ENCODE peak calls at places on chromosomes 12 and 14, in nine cellular contexts. One of them, this sample, is unnamed.

GRCh38 chr12:2856901-2857495 is at the start of gene TEX52:
- DNase-seq in fibroblast of the aortic adventitia: no peak
- DNase-seq in mammary epithelial cell: no peak
- DNase-seq in heart left ventricle: no peak
- DNase-seq in astrocyte of the spinal cord: no peak
- DNase-seq in HL-60: no peak
- DNase-seq in brain microvascular endothelial cell: no peak
- DNase-seq in PC-3: no peak
- DNase-seq in LNCaP clone FGC: no peak
- DNase-seq in this sample: no peak

GRCh38 chr14:103724116-103724515 is 8.5 kb downstream of the ZFYVE21 start:
- DNase-seq in HL-60: no peak
- DNase-seq in fibroblast of the aortic adventitia: peak
- DNase-seq in heart left ventricle: peak
- DNase-seq in PC-3: no peak
- DNase-seq in LNCaP clone FGC: no peak
- DNase-seq in astrocyte of the spinal cord: peak
- DNase-seq in brain microvascular endothelial cell: peak
- DNase-seq in mammary epithelial cell: no peak
- DNase-seq in this sample: peak

GRCh38 chr12:19181666-19182426 is 52.3 kb downstream of the PLEKHA5 start:
- DNase-seq in HL-60: no peak
- DNase-seq in fibroblast of the aortic adventitia: peak
- DNase-seq in astrocyte of the spinal cord: peak
- DNase-seq in PC-3: peak
- DNase-seq in heart left ventricle: no peak
- DNase-seq in brain microvascular endothelial cell: no peak
- DNase-seq in LNCaP clone FGC: no peak
- DNase-seq in mammary epithelial cell: no peak
- DNase-seq in this sample: no peak

GRCh38 chr12:93102744-93103143 is 173.6 kb upstream of the EEA1 start:
- DNase-seq in PC-3: no peak
- DNase-seq in LNCaP clone FGC: no peak
- DNase-seq in mammary epithelial cell: no peak
- DNase-seq in heart left ventricle: no peak
- DNase-seq in HL-60: no peak
- DNase-seq in brain microvascular endothelial cell: no peak
- DNase-seq in fibroblast of the aortic adventitia: no peak
- DNase-seq in astrocyte of the spinal cord: no peak
- DNase-seq in this sample: no peak

GRCh38 chr14:104372390-104373054 is 207.0 kb upstream of the C14orf180 start:
- DNase-seq in LNCaP clone FGC: no peak
- DNase-seq in mammary epithelial cell: no peak
- DNase-seq in PC-3: no peak
- DNase-seq in fibroblast of the aortic adventitia: no peak
- DNase-seq in HL-60: no peak
- DNase-seq in brain microvascular endothelial cell: no peak
- DNase-seq in heart left ventricle: peak
- DNase-seq in astrocyte of the spinal cord: no peak
- DNase-seq in this sample: peak

GRCh38 chr12:62301799-62302133 is 41.6 kb downstream of the USP15 start:
- DNase-seq in heart left ventricle: no peak
- DNase-seq in PC-3: no peak
- DNase-seq in astrocyte of the spinal cord: no peak
- DNase-seq in brain microvascular endothelial cell: no peak
- DNase-seq in fibroblast of the aortic adventitia: no peak
- DNase-seq in HL-60: no peak
- DNase-seq in mammary epithelial cell: no peak
- DNase-seq in LNCaP clone FGC: no peak
- DNase-seq in this sample: no peak

GRCh38 chr12:10211101-10211974 is 1.3 kb upstream of the GABARAPL1 start:
- DNase-seq in PC-3: no peak
- DNase-seq in astrocyte of the spinal cord: no peak
- DNase-seq in LNCaP clone FGC: no peak
- DNase-seq in HL-60: no peak
- DNase-seq in fibroblast of the aortic adventitia: no peak
- DNase-seq in brain microvascular endothelial cell: no peak
- DNase-seq in mammary epithelial cell: no peak
- DNase-seq in heart left ventricle: no peak
- DNase-seq in this sample: no peak

GRCh38 chr12:111398530-111398929 is 7.2 kb upstream of the SH2B3 start:
- DNase-seq in fibroblast of the aortic adventitia: no peak
- DNase-seq in HL-60: no peak
- DNase-seq in PC-3: no peak
- DNase-seq in heart left ventricle: no peak
- DNase-seq in brain microvascular endothelial cell: no peak
- DNase-seq in LNCaP clone FGC: no peak
- DNase-seq in astrocyte of the spinal cord: no peak
- DNase-seq in mammary epithelial cell: no peak
- DNase-seq in this sample: no peak

GRCh38 chr14:91094772-91095171 is 19.1 kb upstream of the DGLUCY start:
- DNase-seq in PC-3: no peak
- DNase-seq in mammary epithelial cell: no peak
- DNase-seq in HL-60: no peak
- DNase-seq in astrocyte of the spinal cord: no peak
- DNase-seq in LNCaP clone FGC: no peak
- DNase-seq in fibroblast of the aortic adventitia: no peak
- DNase-seq in heart left ventricle: no peak
- DNase-seq in brain microvascular endothelial cell: no peak
- DNase-seq in this sample: no peak

GRCh38 chr14:92022036-92022435 is 17.8 kb downstream of the TRIP11 start:
- DNase-seq in astrocyte of the spinal cord: no peak
- DNase-seq in heart left ventricle: no peak
- DNase-seq in HL-60: no peak
- DNase-seq in LNCaP clone FGC: no peak
- DNase-seq in mammary epithelial cell: no peak
- DNase-seq in brain microvascular endothelial cell: no peak
- DNase-seq in fibroblast of the aortic adventitia: no peak
- DNase-seq in PC-3: no peak
- DNase-seq in this sample: no peak

GRCh38 chr14:98847520-98848468 is 424.2 kb downstream of the BCL11B start:
- DNase-seq in PC-3: no peak
- DNase-seq in fibroblast of the aortic adventitia: no peak
- DNase-seq in astrocyte of the spinal cord: no peak
- DNase-seq in HL-60: no peak
- DNase-seq in heart left ventricle: no peak
- DNase-seq in mammary epithelial cell: no peak
- DNase-seq in LNCaP clone FGC: no peak
- DNase-seq in brain microvascular endothelial cell: no peak
- DNase-seq in this sample: no peak

GRCh38 chr14:106586098-106586704 is 1059.8 kb downstream of the TMEM121 start:
- DNase-seq in astrocyte of the spinal cord: no peak
- DNase-seq in brain microvascular endothelial cell: no peak
- DNase-seq in PC-3: no peak
- DNase-seq in HL-60: peak
- DNase-seq in heart left ventricle: no peak
- DNase-seq in mammary epithelial cell: no peak
- DNase-seq in LNCaP clone FGC: peak
- DNase-seq in fibroblast of the aortic adventitia: no peak
- DNase-seq in this sample: no peak

GRCh38 chr14:95265106-95266094 is 54.3 kb downstream of the CLMN start:
- DNase-seq in PC-3: peak
- DNase-seq in HL-60: peak
- DNase-seq in LNCaP clone FGC: peak
- DNase-seq in heart left ventricle: no peak
- DNase-seq in fibroblast of the aortic adventitia: peak
- DNase-seq in mammary epithelial cell: peak
- DNase-seq in astrocyte of the spinal cord: peak
- DNase-seq in brain microvascular endothelial cell: peak
- DNase-seq in this sample: no peak

GRCh38 chr14:51331651-51332367 is 91.8 kb downstream of the TMX1 start:
- DNase-seq in HL-60: no peak
- DNase-seq in PC-3: no peak
- DNase-seq in astrocyte of the spinal cord: no peak
- DNase-seq in heart left ventricle: no peak
- DNase-seq in fibroblast of the aortic adventitia: no peak
- DNase-seq in mammary epithelial cell: no peak
- DNase-seq in brain microvascular endothelial cell: no peak
- DNase-seq in LNCaP clone FGC: no peak
- DNase-seq in this sample: no peak

GRCh38 chr12:53461059-53461458 is 9.2 kb downstream of the PCBP2 start:
- DNase-seq in astrocyte of the spinal cord: no peak
- DNase-seq in HL-60: no peak
- DNase-seq in fibroblast of the aortic adventitia: no peak
- DNase-seq in brain microvascular endothelial cell: no peak
- DNase-seq in heart left ventricle: peak
- DNase-seq in LNCaP clone FGC: no peak
- DNase-seq in PC-3: no peak
- DNase-seq in mammary epithelial cell: no peak
- DNase-seq in this sample: no peak

GRCh38 chr12:52189376-52190174 is 2.2 kb downstream of the KRT80 start:
- DNase-seq in LNCaP clone FGC: no peak
- DNase-seq in fibroblast of the aortic adventitia: peak
- DNase-seq in brain microvascular endothelial cell: no peak
- DNase-seq in PC-3: peak
- DNase-seq in HL-60: peak
- DNase-seq in heart left ventricle: no peak
- DNase-seq in mammary epithelial cell: no peak
- DNase-seq in astrocyte of the spinal cord: peak
- DNase-seq in this sample: no peak
- TF ChIP-seq CTCF in LNCaP clone FGC: no peak
- TF ChIP-seq CTCF in fibroblast of the aortic adventitia: no peak
- TF ChIP-seq CTCF in brain microvascular endothelial cell: peak
- TF ChIP-seq CTCF in PC-3: no peak
- TF ChIP-seq CTCF in HL-60: no peak
- TF ChIP-seq CTCF in heart left ventricle: no peak
- TF ChIP-seq CTCF in mammary epithelial cell: no peak
- TF ChIP-seq CTCF in astrocyte of the spinal cord: no peak
- TF ChIP-seq CTCF in this sample: no peak

DNA sequence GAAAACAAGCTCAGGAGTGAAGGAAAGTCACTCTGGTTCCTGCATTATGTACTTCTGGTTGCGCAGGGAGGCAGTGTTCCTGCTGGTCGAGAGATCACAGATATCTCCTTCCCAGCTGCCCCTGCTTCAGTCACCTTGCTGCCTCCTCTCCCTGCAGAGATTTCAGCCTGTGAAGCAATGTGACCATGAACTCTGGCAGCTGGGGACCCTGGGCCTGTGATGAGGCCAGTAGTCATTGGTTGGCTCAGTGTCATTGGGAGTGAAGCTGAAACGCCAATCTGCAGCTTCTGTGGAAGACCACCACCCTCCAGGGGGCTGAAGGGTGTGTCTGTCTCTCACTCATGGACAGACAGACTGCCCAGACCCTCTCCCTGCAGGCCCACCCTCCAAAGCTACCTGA is 45.0 kb downstream of the PLEKHD1 start:
- DNase-seq in mammary epithelial cell: no peak
- DNase-seq in brain microvascular endothelial cell: no peak
- DNase-seq in fibroblast of the aortic adventitia: no peak
- DNase-seq in PC-3: no peak
- DNase-seq in astrocyte of the spinal cord: no peak
- DNase-seq in LNCaP clone FGC: no peak
- DNase-seq in HL-60: no peak
- DNase-seq in heart left ventricle: no peak
- DNase-seq in this sample: no peak
- H3K4me3 ChIP-seq in mammary epithelial cell: no peak
- H3K4me3 ChIP-seq in brain microvascular endothelial cell: no peak
- H3K4me3 ChIP-seq in fibroblast of the aortic adventitia: no peak
- H3K4me3 ChIP-seq in PC-3: no peak
- H3K4me3 ChIP-seq in astrocyte of the spinal cord: no peak
- H3K4me3 ChIP-seq in LNCaP clone FGC: no peak
- H3K4me3 ChIP-seq in HL-60: no peak
- H3K4me3 ChIP-seq in heart left ventricle: no peak
- H3K4me3 ChIP-seq in this sample: no peak

DNA sequence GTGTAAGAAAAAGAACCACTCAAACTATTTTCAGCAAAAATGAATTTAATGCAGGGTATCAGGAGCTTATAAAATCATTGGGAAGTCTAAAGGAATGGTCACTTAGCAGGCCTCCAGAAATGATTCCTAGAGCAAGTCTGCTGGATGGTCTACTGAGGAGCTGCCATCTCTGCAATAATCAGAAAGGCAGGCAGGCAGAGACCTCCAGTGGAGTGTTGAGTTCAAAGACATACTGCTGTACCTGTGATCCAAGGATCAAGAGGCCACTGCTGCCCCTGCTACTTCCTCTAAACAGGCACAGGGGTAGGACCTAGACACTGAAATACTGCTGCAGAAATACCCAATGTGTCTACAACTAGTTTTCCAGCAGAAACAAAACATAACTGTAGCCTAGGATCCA is 14.5 kb upstream of the KICS2 start:
- DNase-seq in PC-3: peak
- DNase-seq in heart left ventricle: no peak
- DNase-seq in astrocyte of the spinal cord: peak
- DNase-seq in LNCaP clone FGC: no peak
- DNase-seq in fibroblast of the aortic adventitia: peak
- DNase-seq in mammary epithelial cell: no peak
- DNase-seq in brain microvascular endothelial cell: peak
- DNase-seq in HL-60: no peak
- DNase-seq in this sample: no peak
- TF ChIP-seq CTCF in PC-3: no peak
- TF ChIP-seq CTCF in heart left ventricle: no peak
- TF ChIP-seq CTCF in astrocyte of the spinal cord: peak
- TF ChIP-seq CTCF in LNCaP clone FGC: peak
- TF ChIP-seq CTCF in fibroblast of the aortic adventitia: peak
- TF ChIP-seq CTCF in mammary epithelial cell: no peak
- TF ChIP-seq CTCF in brain microvascular endothelial cell: peak
- TF ChIP-seq CTCF in HL-60: no peak
- TF ChIP-seq CTCF in this sample: no peak

GRCh38 chr12:13095266-13095995 is 8.0 kb downstream of the GSG1 start:
- DNase-seq in PC-3: no peak
- DNase-seq in heart left ventricle: no peak
- DNase-seq in fibroblast of the aortic adventitia: no peak
- DNase-seq in brain microvascular endothelial cell: no peak
- DNase-seq in mammary epithelial cell: no peak
- DNase-seq in astrocyte of the spinal cord: no peak
- DNase-seq in HL-60: no peak
- DNase-seq in LNCaP clone FGC: no peak
- DNase-seq in this sample: no peak

GRCh38 chr12:13091831-13092230 is 11.6 kb downstream of the GSG1 start:
- DNase-seq in brain microvascular endothelial cell: no peak
- DNase-seq in heart left ventricle: no peak
- DNase-seq in LNCaP clone FGC: no peak
- DNase-seq in astrocyte of the spinal cord: no peak
- DNase-seq in fibroblast of the aortic adventitia: no peak
- DNase-seq in PC-3: peak
- DNase-seq in HL-60: no peak
- DNase-seq in mammary epithelial cell: no peak
- DNase-seq in this sample: no peak

GRCh38 chr12:13093850-13094225 is 9.6 kb downstream of the GSG1 start:
- DNase-seq in astrocyte of the spinal cord: no peak
- DNase-seq in fibroblast of the aortic adventitia: peak
- DNase-seq in heart left ventricle: no peak
- DNase-seq in brain microvascular endothelial cell: no peak
- DNase-seq in PC-3: no peak
- DNase-seq in mammary epithelial cell: no peak
- DNase-seq in HL-60: no peak
- DNase-seq in LNCaP clone FGC: no peak
- DNase-seq in this sample: no peak

GRCh38 chr12:13093191-13093849 is 10.1 kb downstream of the GSG1 start:
- DNase-seq in PC-3: peak
- DNase-seq in LNCaP clone FGC: no peak
- DNase-seq in fibroblast of the aortic adventitia: peak
- DNase-seq in brain microvascular endothelial cell: no peak
- DNase-seq in HL-60: no peak
- DNase-seq in mammary epithelial cell: no peak
- DNase-seq in astrocyte of the spinal cord: peak
- DNase-seq in heart left ventricle: no peak
- DNase-seq in this sample: no peak

DNA sequence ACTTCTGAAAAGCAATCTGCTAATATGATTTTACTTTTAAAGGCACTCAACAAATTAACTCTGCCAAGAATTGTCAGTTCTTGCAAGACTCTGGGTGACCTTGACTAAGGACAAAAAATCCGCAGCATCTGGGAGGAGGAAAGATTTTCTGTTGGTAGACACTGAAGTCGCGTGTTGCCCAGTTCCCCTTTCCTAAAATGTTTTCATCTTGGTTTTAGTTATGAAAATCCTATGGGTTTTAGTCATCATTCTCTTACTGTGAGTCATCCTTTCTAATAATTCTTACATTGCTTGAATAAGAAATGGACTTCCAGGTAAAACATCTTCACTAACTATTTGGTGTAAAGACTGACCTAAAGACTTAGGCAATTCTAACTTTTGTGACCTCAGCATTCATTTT is 9.1 kb downstream of the GSG1 start:
- DNase-seq in mammary epithelial cell: peak
- DNase-seq in LNCaP clone FGC: no peak
- DNase-seq in fibroblast of the aortic adventitia: peak
- DNase-seq in heart left ventricle: no peak
- DNase-seq in HL-60: peak
- DNase-seq in PC-3: peak
- DNase-seq in brain microvascular endothelial cell: no peak
- DNase-seq in astrocyte of the spinal cord: peak
- DNase-seq in this sample: no peak
- H3K4me3 ChIP-seq in mammary epithelial cell: no peak
- H3K4me3 ChIP-seq in LNCaP clone FGC: no peak
- H3K4me3 ChIP-seq in fibroblast of the aortic adventitia: no peak
- H3K4me3 ChIP-seq in heart left ventricle: no peak
- H3K4me3 ChIP-seq in HL-60: no peak
- H3K4me3 ChIP-seq in PC-3: peak
- H3K4me3 ChIP-seq in brain microvascular endothelial cell: no peak
- H3K4me3 ChIP-seq in astrocyte of the spinal cord: no peak
- H3K4me3 ChIP-seq in this sample: no peak

This sample was measured in heart right ventricle.